ENCODE peak calls at places on chromosomes 11 and 22, in eight cellular contexts. N, M, A, Q, W, X, L and O are unnamed samples.

GRCh38 chr11:102591160-102591718 is 33.9 kb downstream of the MMP20 start:
- DNase-seq in N (no peak), M (no peak), A (no peak), Q (no peak), W (no peak), X (no peak), L (no peak), O (no peak)

GRCh38 chr11:68900835-68901381 is 2.7 kb downstream of the MRPL21 start:
- DNase-seq in N (no peak), M (no peak), A (no peak), Q (no peak), W (no peak), X (no peak), L (no peak), O (no peak)

GRCh38 chr11:20015529-20016427 is 144.5 kb downstream of the DBX1 start:
- DNase-seq in N (no peak), M (no peak), A (no peak), Q (no peak), W (no peak), X (no peak), L (no peak), O (no peak)

GRCh38 chr11:876550-876949 is 33.9 kb downstream of the TSPAN4 start:
- DNase-seq in N (no peak), M (peak), A (no peak), Q (no peak), W (peak), X (no peak), L (no peak), O (no peak)

GRCh38 chr22:47034076-47034808 is 271.8 kb downstream of the TBC1D22A start:
- DNase-seq in N (no peak), M (no peak), A (no peak), Q (no peak), W (peak), X (no peak), L (no peak), O (no peak)

GRCh38 chr22:29702931-29703594 is 16.7 kb upstream of the CABP7 start:
- DNase-seq in N (no peak), M (no peak), A (no peak), Q (no peak), W (peak), X (peak), L (no peak), O (no peak)

GRCh38 chr11:72343159-72343756 is 91.1 kb downstream of the CLPB start:
- DNase-seq in N (no peak), M (no peak), A (no peak), Q (no peak), W (no peak), X (peak), L (no peak), O (no peak)

GRCh38 chr22:47174096-47174495 is 411.6 kb downstream of the TBC1D22A start:
- DNase-seq in N (no peak), M (no peak), A (no peak), Q (no peak), W (no peak), X (no peak), L (no peak), O (no peak)

GRCh38 chr22:26041931-26042330 is 127.3 kb upstream of the SEZ6L start:
- DNase-seq in N (no peak), M (no peak), A (no peak), Q (no peak), W (no peak), X (no peak), L (no peak), O (no peak)

GRCh38 chr11:76663912-76664440 is 6.6 kb downstream of the LRRC32 start:
- DNase-seq in N (peak), M (no peak), A (no peak), Q (no peak), W (no peak), X (no peak), L (no peak), O (no peak)

GRCh38 chr11:112881461-112881860 is 79.8 kb upstream of the NCAM1 start:
- DNase-seq in N (no peak), M (peak), A (peak), Q (peak), W (peak), X (no peak), L (no peak), O (no peak)

GRCh38 chr22:36395922-36396321 is 8.2 kb upstream of the MYH9 start:
- DNase-seq in N (no peak), M (no peak), A (peak), Q (peak), W (no peak), X (no peak), L (no peak), O (no peak)

GRCh38 chr22:40177738-40178416 is at the start of gene TNRC6B:
- DNase-seq in N (peak), M (peak), A (peak), Q (peak), W (peak), X (peak), L (peak), O (peak)

GRCh38 chr22:40613025-40613424 is 23.5 kb downstream of the MRTFA start:
- DNase-seq in N (no peak), M (no peak), A (no peak), Q (no peak), W (no peak), X (no peak), L (no peak), O (no peak)

GRCh38 chr11:1652778-1653540 is 23.4 kb downstream of the KRTAP5-5 start:
- DNase-seq in N (peak), M (peak), A (peak), Q (peak), W (peak), X (peak), L (no peak), O (no peak)

GRCh38 chr11:824292-824880 is 3.3 kb upstream of the CRACR2B start:
- DNase-seq in N (no peak), M (peak), A (no peak), Q (no peak), W (no peak), X (no peak), L (no peak), O (no peak)

GRCh38 chr11:84536456-84536855 is 1090.7 kb downstream of the DLG2 start:
- DNase-seq in N (no peak), M (no peak), A (no peak), Q (no peak), W (no peak), X (no peak), L (no peak), O (no peak)

GRCh38 chr11:45801723-45802315 is 3.1 kb upstream of the SLC35C1 start:
- DNase-seq in N (no peak), M (no peak), A (no peak), Q (peak), W (no peak), X (peak), L (no peak), O (no peak)

GRCh38 chr22:41175546-41175945 is 29.6 kb upstream of the L3MBTL2 start:
- DNase-seq in N (no peak), M (no peak), A (no peak), Q (no peak), W (no peak), X (no peak), L (no peak), O (no peak)

GRCh38 chr11:93704237-93704636 is 37.1 kb downstream of the TAF1D start:
- DNase-seq in N (no peak), M (no peak), A (no peak), Q (no peak), W (no peak), X (peak), L (no peak), O (no peak)
- TF ChIP-seq CTCF in N (no peak), M (no peak), A (no peak), Q (no peak), W (no peak), X (no peak), L (no peak), O (no peak)

GRCh38 chr11:2681408-2682145 is 18.2 kb downstream of the KCNQ1OT1 start:
- DNase-seq in N (peak), M (peak), A (no peak), Q (no peak), W (no peak), X (peak), L (no peak), O (no peak)
- H3K4me3 ChIP-seq in N (no peak), M (no peak), A (no peak), Q (no peak), W (no peak), X (no peak), L (no peak), O (no peak)

GRCh38 chr11:28911829-28912228 is 803.6 kb downstream of the METTL15 start:
- DNase-seq in N (no peak), M (no peak), A (no peak), Q (no peak), W (no peak), X (no peak), L (no peak), O (no peak)
- TF ChIP-seq CTCF in N (no peak), M (no peak), A (no peak), Q (no peak), W (no peak), X (no peak), L (no peak), O (no peak)

DNA sequence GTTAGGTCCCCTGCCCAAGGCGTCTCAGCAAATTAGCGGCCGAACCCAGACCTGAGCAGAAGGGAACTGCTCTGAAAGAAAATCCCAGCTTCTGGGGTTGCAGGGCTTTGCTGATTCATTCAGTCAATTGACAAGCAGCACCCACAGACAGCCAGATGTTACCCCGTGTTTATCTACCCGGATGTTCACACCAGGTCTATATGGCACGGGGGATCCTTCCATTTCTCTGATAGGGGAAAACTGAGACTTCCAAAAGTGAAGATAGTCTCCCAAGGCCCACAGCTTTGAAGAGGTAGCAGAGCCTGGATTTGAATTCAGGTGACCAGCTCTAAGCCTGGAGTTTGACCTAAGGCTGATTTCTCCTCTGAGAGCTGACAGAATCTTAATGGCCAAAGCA is 14.0 kb upstream of the OAF start:
- DNase-seq in N (no peak), M (no peak), A (no peak), Q (no peak), W (no peak), X (no peak), L (no peak), O (no peak)
- H3K4me3 ChIP-seq in N (no peak), M (no peak), A (no peak), Q (no peak), W (no peak), X (no peak), L (no peak), O (no peak)

GRCh38 chr22:24768537-24769374 is 5.8 kb downstream of the PIWIL3 start:
- DNase-seq in N (peak), M (peak), A (peak), Q (peak), W (peak), X (peak), L (no peak), O (peak)
- TF ChIP-seq CTCF in N (peak), M (peak), A (peak), Q (peak), W (peak), X (peak), L (peak), O (peak)

DNA sequence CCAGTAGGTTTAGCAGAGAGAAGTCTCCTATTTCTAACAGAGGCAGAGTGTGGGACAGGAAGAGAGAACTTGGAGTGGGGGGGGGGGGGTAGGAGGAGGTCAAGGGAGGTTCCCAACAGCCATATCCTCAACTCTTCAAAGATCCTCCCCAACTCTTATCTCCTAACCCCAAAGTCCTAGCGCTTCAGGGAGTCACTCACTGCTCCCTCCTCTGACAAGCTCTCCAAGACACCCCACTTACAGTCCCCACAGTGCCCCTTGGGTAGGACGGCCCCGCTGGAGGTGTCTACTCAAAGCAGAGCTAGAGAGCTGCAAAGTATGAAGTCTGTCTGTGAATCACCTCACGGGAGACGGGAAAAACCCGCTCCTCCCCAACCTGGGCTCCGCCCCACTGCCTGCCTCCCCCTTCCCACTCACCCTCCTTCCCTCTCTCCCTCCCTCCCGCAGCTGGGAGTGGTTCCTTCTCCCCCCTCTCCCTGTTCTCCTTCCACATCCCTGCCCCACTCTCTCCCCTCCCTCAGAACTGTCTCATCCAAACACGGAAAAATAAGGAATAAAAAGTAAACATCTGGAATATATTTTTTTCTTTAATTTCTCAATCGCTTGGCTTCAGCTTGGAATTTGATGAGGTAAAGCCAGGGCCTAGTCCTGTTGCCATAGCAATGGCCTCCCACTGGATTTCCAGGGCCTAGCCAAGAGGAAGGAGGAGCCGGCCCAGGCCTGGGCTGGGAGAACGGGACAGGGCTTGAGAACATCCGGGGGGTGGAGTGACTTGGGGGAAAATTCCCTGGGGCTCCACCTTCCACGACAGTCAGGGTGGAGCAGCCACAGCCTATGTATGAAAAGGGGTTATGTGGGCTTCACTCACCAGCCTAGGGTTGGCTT is 2.5 kb downstream of the TNKS1BP1 start:
- DNase-seq in N (peak), M (peak), A (peak), Q (peak), W (peak), X (peak), L (peak), O (peak)
- H3K4me3 ChIP-seq in N (peak), M (peak), A (no peak), Q (peak), W (peak), X (no peak), L (peak), O (peak)

GRCh38 chr11:114061053-114062049 is 1.8 kb downstream of the ZBTB16 start:
- DNase-seq in N (no peak), M (no peak), A (peak), Q (peak), W (peak), X (peak), L (no peak), O (no peak)

GRCh38 chr11:114060402-114061052 is 1.0 kb downstream of the ZBTB16 start:
- DNase-seq in N (no peak), M (peak), A (peak), Q (no peak), W (peak), X (peak), L (no peak), O (no peak)

GRCh38 chr11:114058871-114059277 is 637 bp upstream of the ZBTB16 start:
- DNase-seq in N (no peak), M (no peak), A (peak), Q (no peak), W (peak), X (peak), L (no peak), O (no peak)

GRCh38 chr11:114059278-114059983 is at the start of gene ZBTB16:
- DNase-seq in N (peak), M (peak), A (peak), Q (peak), W (peak), X (peak), L (no peak), O (no peak)

GRCh38 chr11:114059984-114060401 is 482 bp downstream of the ZBTB16 start:
- DNase-seq in N (no peak), M (no peak), A (no peak), Q (peak), W (peak), X (peak), L (no peak), O (no peak)
- TF ChIP-seq CTCF in N (no peak), M (no peak), A (no peak), Q (peak), W (peak), X (peak), L (no peak), O (no peak)